ENCODE peak calls at places on chromosome 7, in nine cellular contexts. One of them, this sample, is unnamed.

GRCh38 chr7:82347808-82348207 is 95.8 kb downstream of the CACNA2D1 start:
- DNase-seq in fibroblast of lung: no peak
- DNase-seq in IMR-90: no peak
- DNase-seq in T-cell: no peak
- DNase-seq in psoas muscle: no peak
- DNase-seq in KBM-7: no peak
- DNase-seq in hypothalamus: no peak
- DNase-seq in stimulated activated CD8-positive, alpha-beta memory T cell treated with anti-CD3 and anti-CD28 coated beads, Interleukin-15, amount 100 ng/mL, for 4 hours: no peak
- DNase-seq in choroid plexus epithelial cell: no peak
- DNase-seq in this sample: no peak

GRCh38 chr7:18771834-18772566 is 276.5 kb downstream of the HDAC9 start:
- DNase-seq in fibroblast of lung: peak; percentile 9
- DNase-seq in IMR-90: no peak
- DNase-seq in T-cell: no peak
- DNase-seq in psoas muscle: no peak
- DNase-seq in KBM-7: no peak
- DNase-seq in hypothalamus: no peak
- DNase-seq in stimulated activated CD8-positive, alpha-beta memory T cell treated with anti-CD3 and anti-CD28 coated beads, Interleukin-15, amount 100 ng/mL, for 4 hours: no peak
- DNase-seq in choroid plexus epithelial cell: no peak
- DNase-seq in this sample: no peak

GRCh38 chr7:99102361-99102760 is 41.5 kb downstream of the SMURF1 start:
- DNase-seq in fibroblast of lung: no peak
- DNase-seq in IMR-90: no peak
- DNase-seq in T-cell: no peak
- DNase-seq in psoas muscle: no peak
- DNase-seq in KBM-7: no peak
- DNase-seq in hypothalamus: no peak
- DNase-seq in stimulated activated CD8-positive, alpha-beta memory T cell treated with anti-CD3 and anti-CD28 coated beads, Interleukin-15, amount 100 ng/mL, for 4 hours: no peak
- DNase-seq in choroid plexus epithelial cell: peak; percentile 59
- DNase-seq in this sample: no peak

GRCh38 chr7:36661135-36661840 is 63.0 kb downstream of the AOAH start:
- DNase-seq in fibroblast of lung: no peak
- DNase-seq in IMR-90: peak; percentile 26
- DNase-seq in T-cell: no peak
- DNase-seq in psoas muscle: no peak
- DNase-seq in KBM-7: no peak
- DNase-seq in hypothalamus: no peak
- DNase-seq in stimulated activated CD8-positive, alpha-beta memory T cell treated with anti-CD3 and anti-CD28 coated beads, Interleukin-15, amount 100 ng/mL, for 4 hours: no peak
- DNase-seq in choroid plexus epithelial cell: peak; percentile 15
- DNase-seq in this sample: no peak

GRCh38 chr7:27825890-27826289 is 85.9 kb downstream of the TAX1BP1 start:
- DNase-seq in fibroblast of lung: no peak
- DNase-seq in IMR-90: no peak
- DNase-seq in T-cell: no peak
- DNase-seq in psoas muscle: no peak
- DNase-seq in KBM-7: no peak
- DNase-seq in hypothalamus: no peak
- DNase-seq in stimulated activated CD8-positive, alpha-beta memory T cell treated with anti-CD3 and anti-CD28 coated beads, Interleukin-15, amount 100 ng/mL, for 4 hours: no peak
- DNase-seq in choroid plexus epithelial cell: no peak
- DNase-seq in this sample: no peak

GRCh38 chr7:148505955-148506354 is 84.6 kb upstream of the C7orf33 start:
- DNase-seq in fibroblast of lung: no peak
- DNase-seq in IMR-90: no peak
- DNase-seq in T-cell: no peak
- DNase-seq in psoas muscle: no peak
- DNase-seq in KBM-7: no peak
- DNase-seq in hypothalamus: no peak
- DNase-seq in stimulated activated CD8-positive, alpha-beta memory T cell treated with anti-CD3 and anti-CD28 coated beads, Interleukin-15, amount 100 ng/mL, for 4 hours: no peak
- DNase-seq in choroid plexus epithelial cell: no peak
- DNase-seq in this sample: no peak

GRCh38 chr7:101218236-101219130 is 518 bp downstream of the ZNHIT1 start:
- DNase-seq in fibroblast of lung: no peak
- DNase-seq in IMR-90: peak; percentile 7
- DNase-seq in T-cell: no peak
- DNase-seq in psoas muscle: no peak
- DNase-seq in KBM-7: no peak
- DNase-seq in hypothalamus: no peak
- DNase-seq in stimulated activated CD8-positive, alpha-beta memory T cell treated with anti-CD3 and anti-CD28 coated beads, Interleukin-15, amount 100 ng/mL, for 4 hours: no peak
- DNase-seq in choroid plexus epithelial cell: peak; percentile 30
- DNase-seq in this sample: no peak

GRCh38 chr7:105017263-105018051 is 3.5 kb downstream of the KMT2E start:
- DNase-seq in fibroblast of lung: no peak
- DNase-seq in IMR-90: no peak
- DNase-seq in T-cell: no peak
- DNase-seq in psoas muscle: no peak
- DNase-seq in KBM-7: peak; percentile 32
- DNase-seq in hypothalamus: no peak
- DNase-seq in stimulated activated CD8-positive, alpha-beta memory T cell treated with anti-CD3 and anti-CD28 coated beads, Interleukin-15, amount 100 ng/mL, for 4 hours: no peak
- DNase-seq in choroid plexus epithelial cell: no peak
- DNase-seq in this sample: no peak

GRCh38 chr7:3043544-3044395 is at the start of gene CARD11:
- DNase-seq in fibroblast of lung: no peak
- DNase-seq in IMR-90: no peak
- DNase-seq in T-cell: peak; percentile 44
- DNase-seq in psoas muscle: no peak
- DNase-seq in KBM-7: peak; percentile 56
- DNase-seq in hypothalamus: no peak
- DNase-seq in stimulated activated CD8-positive, alpha-beta memory T cell treated with anti-CD3 and anti-CD28 coated beads, Interleukin-15, amount 100 ng/mL, for 4 hours: no peak
- DNase-seq in choroid plexus epithelial cell: no peak
- DNase-seq in this sample: peak; percentile 76

GRCh38 chr7:92325850-92326249 is 80.1 kb downstream of the ANKIB1 start:
- DNase-seq in fibroblast of lung: peak; percentile 11
- DNase-seq in IMR-90: peak; percentile 1
- DNase-seq in T-cell: no peak
- DNase-seq in psoas muscle: no peak
- DNase-seq in KBM-7: no peak
- DNase-seq in hypothalamus: no peak
- DNase-seq in stimulated activated CD8-positive, alpha-beta memory T cell treated with anti-CD3 and anti-CD28 coated beads, Interleukin-15, amount 100 ng/mL, for 4 hours: no peak
- DNase-seq in choroid plexus epithelial cell: peak; percentile 62
- DNase-seq in this sample: no peak

GRCh38 chr7:43584200-43584586 is 1.3 kb downstream of the STK17A start:
- DNase-seq in fibroblast of lung: peak; percentile 87
- DNase-seq in IMR-90: peak; percentile 71
- DNase-seq in T-cell: peak; percentile 24
- DNase-seq in psoas muscle: peak; percentile 30
- DNase-seq in KBM-7: peak; percentile 40
- DNase-seq in hypothalamus: no peak
- DNase-seq in stimulated activated CD8-positive, alpha-beta memory T cell treated with anti-CD3 and anti-CD28 coated beads, Interleukin-15, amount 100 ng/mL, for 4 hours: no peak
- DNase-seq in choroid plexus epithelial cell: peak; percentile 75
- DNase-seq in this sample: no peak

GRCh38 chr7:142420554-142421362 is 162.9 kb upstream of the PRSS58 start:
- DNase-seq in fibroblast of lung: peak; percentile 31
- DNase-seq in IMR-90: peak; percentile 57
- DNase-seq in T-cell: no peak
- DNase-seq in psoas muscle: no peak
- DNase-seq in KBM-7: peak; percentile 43
- DNase-seq in hypothalamus: no peak
- DNase-seq in stimulated activated CD8-positive, alpha-beta memory T cell treated with anti-CD3 and anti-CD28 coated beads, Interleukin-15, amount 100 ng/mL, for 4 hours: no peak
- DNase-seq in choroid plexus epithelial cell: peak; percentile 65
- DNase-seq in this sample: no peak

GRCh38 chr7:37698271-37698670 is 14.7 kb downstream of the GPR141 start:
- DNase-seq in fibroblast of lung: no peak
- DNase-seq in IMR-90: no peak
- DNase-seq in T-cell: no peak
- DNase-seq in psoas muscle: no peak
- DNase-seq in KBM-7: no peak
- DNase-seq in hypothalamus: no peak
- DNase-seq in stimulated activated CD8-positive, alpha-beta memory T cell treated with anti-CD3 and anti-CD28 coated beads, Interleukin-15, amount 100 ng/mL, for 4 hours: no peak
- DNase-seq in choroid plexus epithelial cell: no peak
- DNase-seq in this sample: no peak

GRCh38 chr7:101097561-101097960 is 12.3 kb downstream of the TRIM56 start:
- DNase-seq in fibroblast of lung: no peak
- DNase-seq in IMR-90: no peak
- DNase-seq in T-cell: no peak
- DNase-seq in psoas muscle: no peak
- DNase-seq in KBM-7: no peak
- DNase-seq in hypothalamus: no peak
- DNase-seq in stimulated activated CD8-positive, alpha-beta memory T cell treated with anti-CD3 and anti-CD28 coated beads, Interleukin-15, amount 100 ng/mL, for 4 hours: no peak
- DNase-seq in choroid plexus epithelial cell: no peak
- DNase-seq in this sample: no peak

GRCh38 chr7:40676220-40676619 is 541.4 kb downstream of the SUGCT start:
- DNase-seq in fibroblast of lung: no peak
- DNase-seq in IMR-90: no peak
- DNase-seq in T-cell: no peak
- DNase-seq in psoas muscle: no peak
- DNase-seq in KBM-7: no peak
- DNase-seq in hypothalamus: no peak
- DNase-seq in stimulated activated CD8-positive, alpha-beta memory T cell treated with anti-CD3 and anti-CD28 coated beads, Interleukin-15, amount 100 ng/mL, for 4 hours: no peak
- DNase-seq in choroid plexus epithelial cell: no peak
- DNase-seq in this sample: no peak

GRCh38 chr7:98211221-98211675 is at the start of gene BHLHA15:
- DNase-seq in fibroblast of lung: no peak
- DNase-seq in IMR-90: no peak
- DNase-seq in T-cell: no peak
- DNase-seq in psoas muscle: no peak
- DNase-seq in KBM-7: no peak
- DNase-seq in hypothalamus: no peak
- DNase-seq in stimulated activated CD8-positive, alpha-beta memory T cell treated with anti-CD3 and anti-CD28 coated beads, Interleukin-15, amount 100 ng/mL, for 4 hours: no peak
- DNase-seq in choroid plexus epithelial cell: no peak
- DNase-seq in this sample: peak; percentile 37

GRCh38 chr7:134693256-134693655 is 46.6 kb downstream of the BPGM start:
- DNase-seq in fibroblast of lung: peak; percentile 77
- DNase-seq in IMR-90: peak; percentile 96
- DNase-seq in T-cell: no peak
- DNase-seq in psoas muscle: peak; percentile 37
- DNase-seq in KBM-7: no peak
- DNase-seq in hypothalamus: no peak
- DNase-seq in stimulated activated CD8-positive, alpha-beta memory T cell treated with anti-CD3 and anti-CD28 coated beads, Interleukin-15, amount 100 ng/mL, for 4 hours: no peak
- DNase-seq in choroid plexus epithelial cell: peak; percentile 88
- DNase-seq in this sample: peak; percentile 71

GRCh38 chr7:101586078-101586941 is 42.8 kb downstream of the MYL10 start:
- DNase-seq in fibroblast of lung: no peak
- DNase-seq in IMR-90: no peak
- DNase-seq in T-cell: no peak
- DNase-seq in psoas muscle: no peak
- DNase-seq in KBM-7: no peak
- DNase-seq in hypothalamus: no peak
- DNase-seq in stimulated activated CD8-positive, alpha-beta memory T cell treated with anti-CD3 and anti-CD28 coated beads, Interleukin-15, amount 100 ng/mL, for 4 hours: no peak
- DNase-seq in choroid plexus epithelial cell: no peak
- DNase-seq in this sample: no peak